ENCODE peak calls at places on chromosomes 13 and 19, in nine cellular contexts. One of them, this sample, is unnamed.

GRCh38 chr13:19169991-19170390 is 11.6 kb downstream of the TUBA3C start:
- DNase-seq in neural crest cell: no peak
- DNase-seq in cardiac muscle cell: no peak
- DNase-seq in neural progenitor cell: no peak
- DNase-seq in cardiac fibroblast: no peak
- DNase-seq in left ventricle myocardium inferior: no peak
- DNase-seq in AG04450: no peak
- DNase-seq in CD4-positive, alpha-beta T cell: no peak
- DNase-seq in choroid plexus epithelial cell: no peak
- DNase-seq in this sample: no peak

GRCh38 chr19:57269515-57270250 is 10.6 kb upstream of the ZNF460 start:
- DNase-seq in choroid plexus epithelial cell: peak; percentile 85
- DNase-seq in neural crest cell: no peak
- DNase-seq in left ventricle myocardium inferior: no peak
- DNase-seq in neural progenitor cell: no peak
- DNase-seq in CD4-positive, alpha-beta T cell: no peak
- DNase-seq in cardiac muscle cell: peak; percentile 76
- DNase-seq in AG04450: peak; percentile 63
- DNase-seq in cardiac fibroblast: peak; percentile 92
- DNase-seq in this sample: peak; percentile 44

GRCh38 chr13:48891586-48891985 is 84.1 kb upstream of the FNDC3A start:
- DNase-seq in cardiac muscle cell: peak; percentile 27
- DNase-seq in cardiac fibroblast: peak; percentile 88
- DNase-seq in CD4-positive, alpha-beta T cell: no peak
- DNase-seq in neural progenitor cell: no peak
- DNase-seq in neural crest cell: no peak
- DNase-seq in left ventricle myocardium inferior: no peak
- DNase-seq in choroid plexus epithelial cell: peak; percentile 77
- DNase-seq in AG04450: no peak
- DNase-seq in this sample: no peak

GRCh38 chr13:78161266-78161665 is 242.6 kb upstream of the EDNRB start:
- DNase-seq in neural crest cell: no peak
- DNase-seq in AG04450: no peak
- DNase-seq in choroid plexus epithelial cell: no peak
- DNase-seq in neural progenitor cell: no peak
- DNase-seq in cardiac fibroblast: no peak
- DNase-seq in left ventricle myocardium inferior: no peak
- DNase-seq in cardiac muscle cell: no peak
- DNase-seq in CD4-positive, alpha-beta T cell: no peak
- DNase-seq in this sample: no peak

GRCh38 chr19:7528192-7528519 is 5.7 kb downstream of the MCOLN1 start:
- DNase-seq in cardiac fibroblast: no peak
- DNase-seq in CD4-positive, alpha-beta T cell: no peak
- DNase-seq in neural progenitor cell: no peak
- DNase-seq in neural crest cell: no peak
- DNase-seq in left ventricle myocardium inferior: no peak
- DNase-seq in choroid plexus epithelial cell: no peak
- DNase-seq in cardiac muscle cell: no peak
- DNase-seq in AG04450: no peak
- DNase-seq in this sample: no peak

GRCh38 chr13:48858523-48858922 is 117.2 kb upstream of the FNDC3A start:
- DNase-seq in cardiac fibroblast: no peak
- DNase-seq in AG04450: no peak
- DNase-seq in neural progenitor cell: no peak
- DNase-seq in neural crest cell: no peak
- DNase-seq in cardiac muscle cell: no peak
- DNase-seq in choroid plexus epithelial cell: peak; percentile 23
- DNase-seq in left ventricle myocardium inferior: no peak
- DNase-seq in CD4-positive, alpha-beta T cell: no peak
- DNase-seq in this sample: no peak

GRCh38 chr13:102580552-102581169 is 16.1 kb upstream of the TPP2 start:
- DNase-seq in cardiac muscle cell: peak; percentile 81
- DNase-seq in neural crest cell: peak; percentile 32
- DNase-seq in neural progenitor cell: peak; percentile 73
- DNase-seq in cardiac fibroblast: peak; percentile 88
- DNase-seq in choroid plexus epithelial cell: peak; percentile 90
- DNase-seq in CD4-positive, alpha-beta T cell: no peak
- DNase-seq in AG04450: peak; percentile 50
- DNase-seq in left ventricle myocardium inferior: no peak
- DNase-seq in this sample: no peak

GRCh38 chr13:49560270-49561063 is 24.9 kb downstream of the RCBTB1 start:
- DNase-seq in CD4-positive, alpha-beta T cell: no peak
- DNase-seq in AG04450: peak; percentile 43
- DNase-seq in neural crest cell: no peak
- DNase-seq in neural progenitor cell: peak; percentile 11
- DNase-seq in left ventricle myocardium inferior: no peak
- DNase-seq in cardiac fibroblast: peak; percentile 31
- DNase-seq in choroid plexus epithelial cell: peak; percentile 85
- DNase-seq in cardiac muscle cell: peak; percentile 70
- DNase-seq in this sample: peak; percentile 24

GRCh38 chr19:57110592-57111328 is 9.0 kb upstream of the USP29 start:
- DNase-seq in AG04450: no peak
- DNase-seq in cardiac muscle cell: no peak
- DNase-seq in neural progenitor cell: no peak
- DNase-seq in CD4-positive, alpha-beta T cell: no peak
- DNase-seq in neural crest cell: no peak
- DNase-seq in choroid plexus epithelial cell: no peak
- DNase-seq in cardiac fibroblast: peak; percentile 12
- DNase-seq in left ventricle myocardium inferior: no peak
- DNase-seq in this sample: no peak

GRCh38 chr13:44271915-44272341 is 101.7 kb upstream of the SERP2 start:
- DNase-seq in neural progenitor cell: no peak
- DNase-seq in AG04450: no peak
- DNase-seq in CD4-positive, alpha-beta T cell: no peak
- DNase-seq in cardiac muscle cell: no peak
- DNase-seq in choroid plexus epithelial cell: no peak
- DNase-seq in left ventricle myocardium inferior: no peak
- DNase-seq in neural crest cell: no peak
- DNase-seq in cardiac fibroblast: no peak
- DNase-seq in this sample: no peak

GRCh38 chr19:42419309-42419708 is 7.9 kb downstream of the LIPE start:
- DNase-seq in neural crest cell: no peak
- DNase-seq in cardiac muscle cell: no peak
- DNase-seq in choroid plexus epithelial cell: no peak
- DNase-seq in neural progenitor cell: no peak
- DNase-seq in AG04450: no peak
- DNase-seq in cardiac fibroblast: no peak
- DNase-seq in left ventricle myocardium inferior: peak; percentile 57
- DNase-seq in CD4-positive, alpha-beta T cell: no peak
- DNase-seq in this sample: no peak

GRCh38 chr19:1373042-1373533 is 10.6 kb upstream of the NDUFS7 start:
- DNase-seq in AG04450: no peak
- DNase-seq in left ventricle myocardium inferior: no peak
- DNase-seq in cardiac muscle cell: no peak
- DNase-seq in choroid plexus epithelial cell: no peak
- DNase-seq in neural crest cell: no peak
- DNase-seq in cardiac fibroblast: no peak
- DNase-seq in CD4-positive, alpha-beta T cell: no peak
- DNase-seq in neural progenitor cell: no peak
- DNase-seq in this sample: no peak

GRCh38 chr19:18502633-18503294 is 19.1 kb downstream of the ELL start:
- DNase-seq in neural crest cell: no peak
- DNase-seq in cardiac fibroblast: no peak
- DNase-seq in AG04450: no peak
- DNase-seq in neural progenitor cell: no peak
- DNase-seq in CD4-positive, alpha-beta T cell: no peak
- DNase-seq in choroid plexus epithelial cell: no peak
- DNase-seq in cardiac muscle cell: no peak
- DNase-seq in left ventricle myocardium inferior: peak; percentile 56
- DNase-seq in this sample: no peak

GRCh38 chr13:33556828-33557227 is 261.1 kb upstream of the RFC3 start:
- DNase-seq in cardiac fibroblast: no peak
- DNase-seq in cardiac muscle cell: no peak
- DNase-seq in choroid plexus epithelial cell: no peak
- DNase-seq in neural crest cell: no peak
- DNase-seq in neural progenitor cell: no peak
- DNase-seq in left ventricle myocardium inferior: no peak
- DNase-seq in AG04450: no peak
- DNase-seq in CD4-positive, alpha-beta T cell: no peak
- DNase-seq in this sample: no peak

GRCh38 chr19:8025321-8025720 is 19.9 kb upstream of the ELAVL1 start:
- DNase-seq in cardiac muscle cell: no peak
- DNase-seq in CD4-positive, alpha-beta T cell: no peak
- DNase-seq in choroid plexus epithelial cell: no peak
- DNase-seq in neural progenitor cell: no peak
- DNase-seq in left ventricle myocardium inferior: no peak
- DNase-seq in neural crest cell: no peak
- DNase-seq in AG04450: no peak
- DNase-seq in cardiac fibroblast: no peak
- DNase-seq in this sample: no peak

GRCh38 chr13:43880930-43881329 is 1.2 kb downstream of the LACC1 start:
- DNase-seq in left ventricle myocardium inferior: no peak
- DNase-seq in neural crest cell: no peak
- DNase-seq in choroid plexus epithelial cell: no peak
- DNase-seq in CD4-positive, alpha-beta T cell: no peak
- DNase-seq in cardiac fibroblast: no peak
- DNase-seq in cardiac muscle cell: peak; percentile 27
- DNase-seq in neural progenitor cell: no peak
- DNase-seq in AG04450: no peak
- DNase-seq in this sample: no peak

GRCh38 chr19:45470147-45471081 is 2.6 kb downstream of the FOSB start:
- DNase-seq in cardiac muscle cell: peak; percentile 61
- DNase-seq in AG04450: no peak
- DNase-seq in left ventricle myocardium inferior: no peak
- DNase-seq in choroid plexus epithelial cell: peak; percentile 25
- DNase-seq in cardiac fibroblast: peak; percentile 65
- DNase-seq in neural crest cell: no peak
- DNase-seq in neural progenitor cell: no peak
- DNase-seq in CD4-positive, alpha-beta T cell: peak; percentile 17
- DNase-seq in this sample: peak; percentile 41

GRCh38 chr13:98129059-98129741 is 13.7 kb upstream of the FARP1 start:
- DNase-seq in AG04450: no peak
- DNase-seq in CD4-positive, alpha-beta T cell: no peak
- DNase-seq in choroid plexus epithelial cell: peak; percentile 46
- DNase-seq in cardiac muscle cell: peak; percentile 15
- DNase-seq in neural progenitor cell: no peak
- DNase-seq in cardiac fibroblast: peak; percentile 83
- DNase-seq in neural crest cell: no peak
- DNase-seq in left ventricle myocardium inferior: no peak
- DNase-seq in this sample: no peak

GRCh38 chr19:11987405-11988231 is 22.8 kb downstream of the ZNF763 start:
- DNase-seq in cardiac fibroblast: peak; percentile 94
- DNase-seq in CD4-positive, alpha-beta T cell: peak; percentile 85
- DNase-seq in left ventricle myocardium inferior: peak; percentile 97
- DNase-seq in cardiac muscle cell: peak; percentile 96
- DNase-seq in choroid plexus epithelial cell: peak; percentile 96
- DNase-seq in neural crest cell: peak; percentile 93
- DNase-seq in AG04450: peak; percentile 78
- DNase-seq in neural progenitor cell: peak; percentile 98
- DNase-seq in this sample: peak; percentile 79
- TF ChIP-seq CTCF in cardiac fibroblast: no peak
- TF ChIP-seq CTCF in CD4-positive, alpha-beta T cell: no peak
- TF ChIP-seq CTCF in left ventricle myocardium inferior: no peak
- TF ChIP-seq CTCF in cardiac muscle cell: no peak
- TF ChIP-seq CTCF in choroid plexus epithelial cell: no peak
- TF ChIP-seq CTCF in neural crest cell: no peak
- TF ChIP-seq CTCF in AG04450: no peak
- TF ChIP-seq CTCF in neural progenitor cell: no peak
- TF ChIP-seq CTCF in this sample: no peak

GRCh38 chr13:111474136-111475002 is 153.9 kb downstream of the TEX29 start:
- DNase-seq in neural progenitor cell: peak; percentile 74
- DNase-seq in left ventricle myocardium inferior: no peak
- DNase-seq in CD4-positive, alpha-beta T cell: no peak
- DNase-seq in neural crest cell: peak; percentile 20
- DNase-seq in cardiac fibroblast: peak; percentile 63
- DNase-seq in AG04450: peak; percentile 2
- DNase-seq in choroid plexus epithelial cell: peak; percentile 66
- DNase-seq in cardiac muscle cell: peak; percentile 56
- DNase-seq in this sample: no peak
- TF ChIP-seq CTCF in neural progenitor cell: peak; percentile 76
- TF ChIP-seq CTCF in left ventricle myocardium inferior: peak; percentile 72
- TF ChIP-seq CTCF in CD4-positive, alpha-beta T cell: no peak
- TF ChIP-seq CTCF in neural crest cell: peak; percentile 80
- TF ChIP-seq CTCF in cardiac fibroblast: peak; percentile 40
- TF ChIP-seq CTCF in AG04450: peak; percentile 55
- TF ChIP-seq CTCF in choroid plexus epithelial cell: peak; percentile 63
- TF ChIP-seq CTCF in cardiac muscle cell: peak; percentile 52
- TF ChIP-seq CTCF in this sample: peak; percentile 37

DNA sequence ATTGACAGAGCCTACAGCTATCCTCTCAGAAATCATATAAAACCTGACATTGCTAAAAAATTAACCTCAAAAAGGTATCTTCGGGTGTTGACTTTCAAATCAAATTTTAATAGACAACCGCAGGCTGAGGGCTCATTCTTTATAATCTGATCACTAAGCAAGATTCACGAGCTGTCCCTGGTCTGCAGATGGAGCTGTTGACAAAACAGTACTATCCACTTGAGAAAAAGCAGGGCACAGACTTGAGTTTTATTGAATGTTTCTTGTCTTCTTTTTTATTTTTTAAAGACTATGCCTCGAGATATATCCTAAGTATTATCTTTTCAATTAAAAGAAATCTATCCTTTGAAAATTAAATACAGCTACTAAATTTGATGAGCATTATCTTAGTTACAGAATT is 540.5 kb downstream of the PCDH9 start:
- DNase-seq in cardiac fibroblast: peak; percentile 58
- DNase-seq in CD4-positive, alpha-beta T cell: no peak
- DNase-seq in left ventricle myocardium inferior: no peak
- DNase-seq in choroid plexus epithelial cell: peak; percentile 80
- DNase-seq in neural progenitor cell: peak; percentile 19
- DNase-seq in cardiac muscle cell: peak; percentile 60
- DNase-seq in AG04450: no peak
- DNase-seq in neural crest cell: no peak
- DNase-seq in this sample: no peak
- TF ChIP-seq CTCF in cardiac fibroblast: peak; percentile 38
- TF ChIP-seq CTCF in CD4-positive, alpha-beta T cell: no peak
- TF ChIP-seq CTCF in left ventricle myocardium inferior: peak; percentile 40
- TF ChIP-seq CTCF in choroid plexus epithelial cell: peak; percentile 73
- TF ChIP-seq CTCF in neural progenitor cell: peak; percentile 41
- TF ChIP-seq CTCF in cardiac muscle cell: peak; percentile 51
- TF ChIP-seq CTCF in AG04450: peak; percentile 47
- TF ChIP-seq CTCF in neural crest cell: peak; percentile 30
- TF ChIP-seq CTCF in this sample: peak; percentile 12

GRCh38 chr13:26656919-26657318 is 99.4 kb downstream of the WASF3 start:
- DNase-seq in choroid plexus epithelial cell: peak; percentile 70
- DNase-seq in cardiac muscle cell: peak; percentile 50
- DNase-seq in cardiac fibroblast: peak; percentile 61
- DNase-seq in AG04450: peak; percentile 68
- DNase-seq in CD4-positive, alpha-beta T cell: no peak
- DNase-seq in neural crest cell: no peak
- DNase-seq in neural progenitor cell: peak; percentile 70
- DNase-seq in left ventricle myocardium inferior: no peak
- DNase-seq in this sample: peak; percentile 20
- TF ChIP-seq CTCF in choroid plexus epithelial cell: peak; percentile 42
- TF ChIP-seq CTCF in cardiac muscle cell: peak; percentile 36
- TF ChIP-seq CTCF in cardiac fibroblast: no peak
- TF ChIP-seq CTCF in AG04450: peak; percentile 66
- TF ChIP-seq CTCF in CD4-positive, alpha-beta T cell: no peak
- TF ChIP-seq CTCF in neural crest cell: peak; percentile 28
- TF ChIP-seq CTCF in neural progenitor cell: peak; percentile 47
- TF ChIP-seq CTCF in left ventricle myocardium inferior: peak; percentile 42
- TF ChIP-seq CTCF in this sample: peak; percentile 48

DNA sequence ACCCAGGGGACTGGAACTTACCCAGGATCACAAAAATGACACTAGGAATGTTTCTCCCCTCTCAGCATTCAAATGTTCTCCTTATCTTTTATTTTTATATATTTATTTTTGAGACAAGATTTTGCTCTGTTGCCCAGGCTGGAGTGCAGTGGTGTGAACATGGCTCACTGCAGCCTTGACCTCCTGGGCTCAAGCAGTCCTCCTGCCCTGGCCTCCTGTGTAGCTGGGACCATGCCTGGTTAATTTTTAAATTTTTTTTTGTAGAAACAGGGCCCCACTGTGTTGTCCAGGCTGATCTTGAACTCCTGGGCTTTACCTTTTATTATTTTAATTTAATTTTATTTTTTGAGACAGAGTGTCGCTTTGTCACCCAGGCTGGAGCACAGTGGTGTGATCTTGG is 108.2 kb downstream of the PCCA start:
- DNase-seq in choroid plexus epithelial cell: no peak
- DNase-seq in CD4-positive, alpha-beta T cell: no peak
- DNase-seq in cardiac fibroblast: no peak
- DNase-seq in cardiac muscle cell: no peak
- DNase-seq in neural progenitor cell: no peak
- DNase-seq in AG04450: no peak
- DNase-seq in left ventricle myocardium inferior: no peak
- DNase-seq in neural crest cell: no peak
- DNase-seq in this sample: no peak
- TF ChIP-seq CTCF in choroid plexus epithelial cell: no peak
- TF ChIP-seq CTCF in CD4-positive, alpha-beta T cell: no peak
- TF ChIP-seq CTCF in cardiac fibroblast: no peak
- TF ChIP-seq CTCF in cardiac muscle cell: no peak
- TF ChIP-seq CTCF in neural progenitor cell: no peak
- TF ChIP-seq CTCF in AG04450: no peak
- TF ChIP-seq CTCF in left ventricle myocardium inferior: no peak
- TF ChIP-seq CTCF in neural crest cell: no peak
- TF ChIP-seq CTCF in this sample: no peak

This sample was measured in AG09319.